ENCODE peak calls at places on chromosome 14, in seven cellular contexts. One of them, this sample, is unnamed.

GRCh38 chr14:22458737-22459136 is 130.3 kb downstream of the DAD1 start:
- DNase-seq in pancreas: no peak
- DNase-seq in mammary epithelial cell: no peak
- DNase-seq in NCI-H1417: no peak
- DNase-seq in central memory CD8-positive, alpha-beta T cell: no peak
- DNase-seq in activated B cell treated with CpG ODN at 0.5 μM for 24 hours: no peak
- DNase-seq in naive thymus-derived CD4-positive, alpha-beta T cell: no peak
- DNase-seq in this sample: no peak

GRCh38 chr14:89032086-89032649 is 207.7 kb downstream of the TTC8 start:
- DNase-seq in pancreas: no peak
- DNase-seq in mammary epithelial cell: no peak
- DNase-seq in NCI-H1417: no peak
- DNase-seq in central memory CD8-positive, alpha-beta T cell: no peak
- DNase-seq in activated B cell treated with CpG ODN at 0.5 μM for 24 hours: no peak
- DNase-seq in naive thymus-derived CD4-positive, alpha-beta T cell: no peak
- DNase-seq in this sample: no peak

GRCh38 chr14:104322531-104323466 is 184.4 kb downstream of the KIF26A start:
- DNase-seq in pancreas: no peak
- DNase-seq in mammary epithelial cell: no peak
- DNase-seq in NCI-H1417: peak
- DNase-seq in central memory CD8-positive, alpha-beta T cell: no peak
- DNase-seq in activated B cell treated with CpG ODN at 0.5 μM for 24 hours: no peak
- DNase-seq in naive thymus-derived CD4-positive, alpha-beta T cell: no peak
- DNase-seq in this sample: no peak

GRCh38 chr14:70333289-70333688 is 26.2 kb downstream of the COX16 start:
- DNase-seq in pancreas: no peak
- DNase-seq in mammary epithelial cell: no peak
- DNase-seq in NCI-H1417: no peak
- DNase-seq in central memory CD8-positive, alpha-beta T cell: no peak
- DNase-seq in activated B cell treated with CpG ODN at 0.5 μM for 24 hours: no peak
- DNase-seq in naive thymus-derived CD4-positive, alpha-beta T cell: no peak
- DNase-seq in this sample: no peak

GRCh38 chr14:33592298-33592697 is 358.6 kb downstream of the EGLN3 start:
- DNase-seq in pancreas: no peak
- DNase-seq in mammary epithelial cell: no peak
- DNase-seq in NCI-H1417: no peak
- DNase-seq in central memory CD8-positive, alpha-beta T cell: no peak
- DNase-seq in activated B cell treated with CpG ODN at 0.5 μM for 24 hours: no peak
- DNase-seq in naive thymus-derived CD4-positive, alpha-beta T cell: no peak
- DNase-seq in this sample: no peak

GRCh38 chr14:35988550-35988949 is 162.4 kb downstream of the BRMS1L start:
- DNase-seq in pancreas: no peak
- DNase-seq in mammary epithelial cell: no peak
- DNase-seq in NCI-H1417: no peak
- DNase-seq in central memory CD8-positive, alpha-beta T cell: no peak
- DNase-seq in activated B cell treated with CpG ODN at 0.5 μM for 24 hours: no peak
- DNase-seq in naive thymus-derived CD4-positive, alpha-beta T cell: no peak
- DNase-seq in this sample: no peak

GRCh38 chr14:53692451-53693330 is 263.9 kb downstream of the BMP4 start:
- DNase-seq in pancreas: no peak
- DNase-seq in mammary epithelial cell: no peak
- DNase-seq in NCI-H1417: no peak
- DNase-seq in central memory CD8-positive, alpha-beta T cell: no peak
- DNase-seq in activated B cell treated with CpG ODN at 0.5 μM for 24 hours: no peak
- DNase-seq in naive thymus-derived CD4-positive, alpha-beta T cell: no peak
- DNase-seq in this sample: no peak

GRCh38 chr14:92553456-92553855 is 39.9 kb downstream of the RIN3 start:
- DNase-seq in pancreas: no peak
- DNase-seq in mammary epithelial cell: no peak
- DNase-seq in NCI-H1417: no peak
- DNase-seq in central memory CD8-positive, alpha-beta T cell: no peak
- DNase-seq in activated B cell treated with CpG ODN at 0.5 μM for 24 hours: no peak
- DNase-seq in naive thymus-derived CD4-positive, alpha-beta T cell: no peak
- DNase-seq in this sample: peak

GRCh38 chr14:36518031-36518585 is 1.9 kb downstream of the NKX2-1 start:
- DNase-seq in pancreas: no peak
- DNase-seq in mammary epithelial cell: no peak
- DNase-seq in NCI-H1417: peak
- DNase-seq in central memory CD8-positive, alpha-beta T cell: no peak
- DNase-seq in activated B cell treated with CpG ODN at 0.5 μM for 24 hours: no peak
- DNase-seq in naive thymus-derived CD4-positive, alpha-beta T cell: no peak
- DNase-seq in this sample: no peak

GRCh38 chr14:72503696-72504368 is 390.1 kb downstream of the DPF3 start:
- DNase-seq in pancreas: no peak
- DNase-seq in mammary epithelial cell: peak
- DNase-seq in NCI-H1417: no peak
- DNase-seq in central memory CD8-positive, alpha-beta T cell: no peak
- DNase-seq in activated B cell treated with CpG ODN at 0.5 μM for 24 hours: no peak
- DNase-seq in naive thymus-derived CD4-positive, alpha-beta T cell: no peak
- DNase-seq in this sample: no peak

GRCh38 chr14:71632440-71632946 is 299.7 kb upstream of the RGS6 start:
- DNase-seq in pancreas: no peak
- DNase-seq in mammary epithelial cell: no peak
- DNase-seq in NCI-H1417: no peak
- DNase-seq in central memory CD8-positive, alpha-beta T cell: no peak
- DNase-seq in activated B cell treated with CpG ODN at 0.5 μM for 24 hours: no peak
- DNase-seq in naive thymus-derived CD4-positive, alpha-beta T cell: no peak
- DNase-seq in this sample: no peak

GRCh38 chr14:73261520-73262426 is 24.5 kb downstream of the PAPLN start:
- DNase-seq in pancreas: no peak
- DNase-seq in mammary epithelial cell: no peak
- DNase-seq in NCI-H1417: no peak
- DNase-seq in central memory CD8-positive, alpha-beta T cell: no peak
- DNase-seq in activated B cell treated with CpG ODN at 0.5 μM for 24 hours: no peak
- DNase-seq in naive thymus-derived CD4-positive, alpha-beta T cell: no peak
- DNase-seq in this sample: no peak